ENCODE peak calls at places on chromosomes 13 and 19, in eight cellular contexts. N, P, B, X, G, W, S and C are unnamed samples.

GRCh38 chr19:18063463-18063862 is 23.3 kb downstream of the IL12RB1 start:
- DNase-seq in B (peak; percentile 59), X (no peak), G (no peak), S (no peak), N (no peak), W (no peak), P (no peak), C (no peak)

GRCh38 chr19:51025401-51025800 is 1.0 kb downstream of the KLK11 start:
- DNase-seq in X (no peak), P (no peak), N (no peak), B (no peak), S (no peak), G (no peak), W (no peak), C (no peak)

GRCh38 chr19:2064788-2065524 is 13.9 kb upstream of the MKNK2 start:
- DNase-seq in B (no peak), P (no peak), W (no peak), N (no peak), S (no peak), X (peak; percentile 83), G (peak; percentile 67), C (no peak)

GRCh38 chr13:103638706-103639105 is 572.5 kb upstream of the SLC10A2 start:
- DNase-seq in P (no peak), N (no peak), S (no peak), B (no peak), X (no peak), W (no peak), G (peak; percentile 12), C (no peak)

GRCh38 chr13:30340367-30341184 is 33.2 kb upstream of the KATNAL1 start:
- DNase-seq in W (peak; percentile 38), X (peak; percentile 78), P (peak; percentile 98), N (no peak), S (no peak), B (peak; percentile 13), G (peak; percentile 48), C (no peak)

GRCh38 chr13:113589961-113590339 is 5.4 kb downstream of the TFDP1 start:
- DNase-seq in G (no peak), X (no peak), P (no peak), W (no peak), N (peak; percentile 36), B (no peak), S (no peak), C (no peak)

GRCh38 chr13:109204657-109205056 is 575.2 kb downstream of the MYO16 start:
- DNase-seq in X (no peak), S (no peak), N (no peak), W (no peak), P (no peak), G (no peak), B (peak; percentile 8), C (no peak)

GRCh38 chr13:32045963-32046785 is 14.6 kb downstream of the FRY start:
- DNase-seq in X (no peak), G (no peak), S (no peak), P (no peak), N (no peak), W (no peak), B (no peak), C (no peak)

GRCh38 chr19:33946535-33947323 is 150.1 kb downstream of the KCTD15 start:
- DNase-seq in N (no peak), P (no peak), W (no peak), S (no peak), B (no peak), X (no peak), G (no peak), C (no peak)

GRCh38 chr13:61727714-61728275 is 312.1 kb upstream of the PCDH20 start:
- DNase-seq in X (no peak), B (no peak), P (no peak), W (no peak), N (no peak), S (no peak), G (no peak), C (no peak)

GRCh38 chr13:109787135-109787954 is 962 bp upstream of the IRS2 start:
- DNase-seq in W (no peak), B (peak; percentile 77), N (no peak), S (peak; percentile 33), G (no peak), P (no peak), X (peak; percentile 31), C (peak; percentile 24)

GRCh38 chr13:85659493-85659892 is 139.7 kb downstream of the SLITRK6 start:
- DNase-seq in X (no peak), B (no peak), W (no peak), G (no peak), N (no peak), S (no peak), P (peak; percentile 10), C (no peak)

GRCh38 chr19:41206926-41207750 is 11.9 kb upstream of the AXL start:
- DNase-seq in B (no peak), N (no peak), W (no peak), S (no peak), G (peak; percentile 86), X (peak; percentile 83), P (no peak), C (no peak)

GRCh38 chr19:31705656-31706055 is 356.4 kb upstream of the TSHZ3 start:
- DNase-seq in N (no peak), G (no peak), X (no peak), W (no peak), S (no peak), B (no peak), P (no peak), C (no peak)

GRCh38 chr19:5913739-5914357 is at the start of gene CAPS:
- DNase-seq in S (no peak), X (peak; percentile 56), G (peak; percentile 54), B (no peak), P (no peak), N (no peak), W (no peak), C (no peak)

GRCh38 chr13:72255908-72256307 is 388.9 kb upstream of the DACH1 start:
- DNase-seq in G (no peak), B (peak; percentile 77), S (no peak), P (no peak), X (no peak), W (no peak), N (peak; percentile 46), C (no peak)

GRCh38 chr13:28601581-28601980 is 57.3 kb upstream of the POMP start:
- DNase-seq in G (no peak), W (no peak), S (no peak), P (no peak), X (no peak), B (no peak), N (no peak), C (no peak)

GRCh38 chr13:54787754-54788153 is 1759.1 kb downstream of the OLFM4 start:
- DNase-seq in W (no peak), P (no peak), S (no peak), G (no peak), B (no peak), N (no peak), X (no peak), C (no peak)

DNA sequence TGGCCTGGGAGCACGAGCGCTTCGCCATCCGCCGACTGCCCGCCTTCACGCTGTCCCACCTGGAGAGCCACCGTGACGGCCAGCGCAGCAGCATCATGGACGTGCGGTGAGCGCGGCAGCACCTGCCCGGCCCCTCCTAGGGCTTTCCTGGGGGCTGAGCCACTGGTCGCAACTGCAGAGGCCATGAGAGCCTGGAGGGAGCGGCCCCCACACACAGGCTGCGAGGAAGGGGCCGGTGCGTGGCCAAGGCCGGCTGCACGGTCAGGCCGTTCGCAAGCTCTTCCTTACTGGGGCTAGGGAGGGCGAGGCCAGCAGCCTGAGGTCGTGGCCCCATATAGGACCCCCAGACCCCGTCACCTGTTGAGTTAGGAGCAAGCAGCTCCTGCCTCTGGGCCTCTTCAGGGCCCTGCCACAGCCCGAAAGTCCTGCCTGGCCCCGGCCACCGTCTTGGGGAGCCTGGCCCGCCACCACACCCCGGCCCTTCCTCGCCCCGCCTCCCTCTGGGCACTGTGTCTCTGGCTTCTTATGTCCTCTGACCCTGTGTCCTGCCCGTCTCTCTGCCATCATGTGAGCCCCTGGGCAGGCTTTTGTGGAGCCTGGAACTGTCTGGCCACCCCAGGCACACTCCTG is 19.0 kb downstream of the NCLN start:
- DNase-seq in W (no peak), G (no peak), X (no peak), N (no peak), P (no peak), S (no peak), B (no peak), C (no peak)
- H3K36me3 ChIP-seq in W (peaks cover 40% of the 10 kb centered on the region), G (no peaks in the 10 kb centered on the region), X (no peaks in the 10 kb centered on the region), N (no peaks in the 10 kb centered on the region), P (peaks cover 23% of the 10 kb centered on the region), S (peaks cover 16% of the 10 kb centered on the region), B (peaks cover 4% of the 10 kb centered on the region), C (peaks cover 5% of the 10 kb centered on the region)

GRCh38 chr19:8210660-8211101 is 1.5 kb downstream of the CERS4 start:
- DNase-seq in X (no peak), W (no peak), S (no peak), B (no peak), N (peak; percentile 50), P (no peak), G (no peak), C (no peak)

GRCh38 chr19:8208710-8209110 is 460 bp upstream of the CERS4 start:
- DNase-seq in G (no peak), B (no peak), S (no peak), P (no peak), X (no peak), W (no peak), N (no peak), C (no peak)

GRCh38 chr19:8209111-8209964 is at the start of gene CERS4:
- DNase-seq in X (peak; percentile 78), B (peak; percentile 90), P (no peak), G (peak; percentile 79), S (peak; percentile 87), W (no peak), N (peak; percentile 92), C (peak; percentile 90)

GRCh38 chr19:8208119-8208709 is 956 bp upstream of the CERS4 start:
- DNase-seq in W (no peak), G (no peak), P (no peak), X (peak; percentile 42), S (peak; percentile 4), B (no peak), N (peak; percentile 41), C (no peak)

GRCh38 chr19:8209965-8210659 is 942 bp downstream of the CERS4 start:
- DNase-seq in S (no peak), G (no peak), W (no peak), N (no peak), B (no peak), X (no peak), P (no peak), C (no peak)
- H3K27me3 ChIP-seq in S (no peaks in the 10 kb centered on the region), G (peaks cover 8% of the 10 kb centered on the region), W (no peaks in the 10 kb centered on the region), N (no peaks in the 10 kb centered on the region), B (no peaks in the 10 kb centered on the region), X (peaks cover 6% of the 10 kb centered on the region), P (peaks cover 10% of the 10 kb centered on the region), C (no peaks in the 10 kb centered on the region)

DNA sequence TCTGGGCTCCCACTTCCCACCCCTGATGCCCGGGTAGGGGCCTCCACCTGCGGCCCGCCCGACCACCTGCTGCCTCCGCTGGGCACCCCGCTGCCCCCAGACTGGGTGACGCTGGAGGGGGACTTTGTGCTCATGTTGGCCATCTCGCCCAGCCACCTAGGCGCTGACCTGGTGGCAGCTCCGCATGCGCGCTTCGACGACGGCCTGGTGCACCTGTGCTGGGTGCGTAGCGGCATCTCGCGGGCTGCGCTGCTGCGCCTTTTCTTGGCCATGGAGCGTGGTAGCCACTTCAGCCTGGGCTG is 7.9 kb downstream of the DBP start:
- DNase-seq in X (no peak), B (no peak), S (no peak), W (no peak), N (no peak), P (no peak), G (no peak), C (no peak)
- H3K4me3 ChIP-seq in X (no peak overlapping the region), B (no peak overlapping the region), S (no peak overlapping the region), W (no peak overlapping the region), N (no peak overlapping the region), P (no peak overlapping the region), G (no peak overlapping the region), C (no peak overlapping the region)

GRCh38 chr19:45071545-45071938 is 4.7 kb downstream of the ZNF296 start:
- DNase-seq in B (no peak), G (no peak), S (no peak), P (no peak), N (no peak), X (no peak), W (no peak), C (no peak)
- H3K36me3 ChIP-seq in B (peaks cover 22% of the 10 kb centered on the region), G (no peaks in the 10 kb centered on the region), S (peaks cover 28% of the 10 kb centered on the region), P (peaks cover 23% of the 10 kb centered on the region), N (peaks cover 3% of the 10 kb centered on the region), X (no peaks in the 10 kb centered on the region), W (peaks cover 49% of the 10 kb centered on the region), C (peaks cover 26% of the 10 kb centered on the region)